ENCODE peak calls at places on chromosomes 1 and 21, in six cellular contexts. One of them, this sample, is unnamed.

GRCh38 chr1:40877681-40878080 is 15.5 kb upstream of the CITED4 start:
- DNase-seq in WTC11: no peak
- DNase-seq in body of pancreas: peak
- DNase-seq in NB4: peak
- DNase-seq in MCF 10A: peak
- DNase-seq in H9: no peak
- DNase-seq in this sample: peak

GRCh38 chr1:63847308-63847910 is 73.6 kb downstream of the ROR1 start:
- DNase-seq in WTC11: no peak
- DNase-seq in body of pancreas: no peak
- DNase-seq in NB4: no peak
- DNase-seq in MCF 10A: no peak
- DNase-seq in H9: no peak
- DNase-seq in this sample: no peak

GRCh38 chr1:223802032-223802431 is 43.7 kb downstream of the TP53BP2 start:
- DNase-seq in WTC11: no peak
- DNase-seq in body of pancreas: no peak
- DNase-seq in NB4: no peak
- DNase-seq in MCF 10A: no peak
- DNase-seq in H9: no peak
- DNase-seq in this sample: no peak

GRCh38 chr1:55988963-55989452 is 590.4 kb downstream of the PLPP3 start:
- DNase-seq in WTC11: no peak
- DNase-seq in body of pancreas: no peak
- DNase-seq in NB4: no peak
- DNase-seq in MCF 10A: no peak
- DNase-seq in H9: no peak
- DNase-seq in this sample: no peak

GRCh38 chr1:75727571-75727970 is 3.1 kb downstream of the ACADM start:
- DNase-seq in WTC11: no peak
- DNase-seq in body of pancreas: no peak
- DNase-seq in NB4: no peak
- DNase-seq in MCF 10A: no peak
- DNase-seq in H9: no peak
- DNase-seq in this sample: no peak

GRCh38 chr21:28884481-28884880 is 108.2 kb downstream of the LTN1 start:
- DNase-seq in WTC11: no peak
- DNase-seq in body of pancreas: no peak
- DNase-seq in NB4: peak
- DNase-seq in MCF 10A: peak
- DNase-seq in H9: no peak
- DNase-seq in this sample: no peak

GRCh38 chr1:214002472-214002871 is 14.7 kb downstream of the PROX1 start:
- DNase-seq in WTC11: no peak
- DNase-seq in body of pancreas: no peak
- DNase-seq in NB4: no peak
- DNase-seq in MCF 10A: peak
- DNase-seq in H9: no peak
- DNase-seq in this sample: no peak

GRCh38 chr1:21775985-21776562 is 6.9 kb downstream of the USP48 start:
- DNase-seq in WTC11: no peak
- DNase-seq in body of pancreas: no peak
- DNase-seq in NB4: no peak
- DNase-seq in MCF 10A: no peak
- DNase-seq in H9: no peak
- DNase-seq in this sample: no peak

GRCh38 chr1:230356869-230357778 is 69.0 kb downstream of the PGBD5 start:
- DNase-seq in WTC11: no peak
- DNase-seq in body of pancreas: no peak
- DNase-seq in NB4: no peak
- DNase-seq in MCF 10A: no peak
- DNase-seq in H9: no peak
- DNase-seq in this sample: no peak
- TF ChIP-seq CTCF in WTC11: no peak
- TF ChIP-seq CTCF in body of pancreas: no peak
- TF ChIP-seq CTCF in NB4: no peak
- TF ChIP-seq CTCF in MCF 10A: no peak
- TF ChIP-seq CTCF in H9: no peak
- TF ChIP-seq CTCF in this sample: no peak

GRCh38 chr1:115705085-115706008 is 63.2 kb downstream of the CASQ2 start:
- DNase-seq in WTC11: no peak
- DNase-seq in body of pancreas: no peak
- DNase-seq in NB4: no peak
- DNase-seq in MCF 10A: no peak
- DNase-seq in H9: no peak
- DNase-seq in this sample: no peak
- TF ChIP-seq CTCF in WTC11: no peak
- TF ChIP-seq CTCF in body of pancreas: no peak
- TF ChIP-seq CTCF in NB4: no peak
- TF ChIP-seq CTCF in MCF 10A: no peak
- TF ChIP-seq CTCF in H9: no peak
- TF ChIP-seq CTCF in this sample: no peak

DNA sequence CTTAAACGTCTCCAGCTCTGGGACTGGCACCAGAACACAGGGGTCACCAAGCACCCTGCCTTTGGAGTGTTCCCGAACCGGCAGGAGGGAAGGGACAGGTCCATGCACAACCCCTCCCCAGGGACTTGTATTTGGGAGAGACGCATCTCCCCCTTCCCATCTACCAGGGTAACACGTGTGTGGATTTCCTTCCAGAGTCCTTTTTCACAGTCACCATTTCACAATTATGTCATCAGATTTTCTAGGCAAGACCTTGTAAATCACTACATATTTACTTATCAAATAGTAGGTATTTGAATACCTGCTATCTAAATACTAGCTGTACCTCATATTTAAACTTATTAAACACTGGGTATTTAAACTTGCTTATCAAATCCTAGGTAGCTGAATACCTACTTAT is 57.4 kb upstream of the AJAP1 start:
- DNase-seq in WTC11: no peak
- DNase-seq in body of pancreas: no peak
- DNase-seq in NB4: no peak
- DNase-seq in MCF 10A: no peak
- DNase-seq in H9: no peak
- DNase-seq in this sample: no peak
- TF ChIP-seq CTCF in WTC11: no peak
- TF ChIP-seq CTCF in body of pancreas: no peak
- TF ChIP-seq CTCF in NB4: no peak
- TF ChIP-seq CTCF in MCF 10A: no peak
- TF ChIP-seq CTCF in H9: no peak
- TF ChIP-seq CTCF in this sample: no peak

GRCh38 chr21:18298228-18298627 is 53.6 kb downstream of the CHODL start:
- DNase-seq in WTC11: peak
- DNase-seq in body of pancreas: no peak
- DNase-seq in NB4: no peak
- DNase-seq in MCF 10A: peak
- DNase-seq in H9: peak
- DNase-seq in this sample: no peak
- TF ChIP-seq CTCF in WTC11: no peak
- TF ChIP-seq CTCF in body of pancreas: no peak
- TF ChIP-seq CTCF in NB4: no peak
- TF ChIP-seq CTCF in MCF 10A: no peak
- TF ChIP-seq CTCF in H9: no peak
- TF ChIP-seq CTCF in this sample: no peak

GRCh38 chr1:179052776-179053175 is 27.1 kb downstream of the FAM20B start:
- DNase-seq in WTC11: no peak
- DNase-seq in body of pancreas: no peak
- DNase-seq in NB4: peak
- DNase-seq in MCF 10A: no peak
- DNase-seq in H9: no peak
- DNase-seq in this sample: no peak

GRCh38 chr1:179059185-179059483 is 22.7 kb upstream of the TOR3A start:
- DNase-seq in WTC11: no peak
- DNase-seq in body of pancreas: no peak
- DNase-seq in NB4: peak
- DNase-seq in MCF 10A: no peak
- DNase-seq in H9: no peak
- DNase-seq in this sample: no peak

GRCh38 chr1:179058343-179059184 is 23.3 kb upstream of the TOR3A start:
- DNase-seq in WTC11: no peak
- DNase-seq in body of pancreas: no peak
- DNase-seq in NB4: no peak
- DNase-seq in MCF 10A: no peak
- DNase-seq in H9: no peak
- DNase-seq in this sample: no peak

GRCh38 chr1:179053486-179053885 is 27.8 kb downstream of the FAM20B start:
- DNase-seq in WTC11: no peak
- DNase-seq in body of pancreas: no peak
- DNase-seq in NB4: no peak
- DNase-seq in MCF 10A: no peak
- DNase-seq in H9: no peak
- DNase-seq in this sample: no peak

DNA sequence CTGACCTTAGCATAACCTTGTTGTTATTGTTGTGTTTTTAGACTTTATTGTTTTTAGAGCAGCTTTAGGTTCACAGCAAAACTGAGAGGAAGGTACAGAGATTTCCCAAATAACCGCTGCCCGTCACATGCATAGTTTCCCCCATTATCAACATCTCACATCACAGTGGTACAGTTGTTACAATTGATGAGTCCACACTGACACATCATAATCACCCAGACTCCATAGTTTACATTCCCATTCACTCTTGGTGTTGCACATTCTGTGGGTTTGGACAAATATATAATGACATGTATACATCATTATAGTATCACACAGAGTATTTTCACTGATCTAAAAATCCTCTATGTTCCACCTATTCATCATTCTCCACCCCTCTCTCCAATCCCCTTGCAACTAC is 25.9 kb upstream of the TOR3A start:
- DNase-seq in WTC11: no peak
- DNase-seq in body of pancreas: no peak
- DNase-seq in NB4: no peak
- DNase-seq in MCF 10A: no peak
- DNase-seq in H9: no peak
- DNase-seq in this sample: no peak
- TF ChIP-seq CTCF in WTC11: no peak
- TF ChIP-seq CTCF in body of pancreas: no peak
- TF ChIP-seq CTCF in NB4: no peak
- TF ChIP-seq CTCF in MCF 10A: no peak
- TF ChIP-seq CTCF in H9: no peak
- TF ChIP-seq CTCF in this sample: no peak

DNA sequence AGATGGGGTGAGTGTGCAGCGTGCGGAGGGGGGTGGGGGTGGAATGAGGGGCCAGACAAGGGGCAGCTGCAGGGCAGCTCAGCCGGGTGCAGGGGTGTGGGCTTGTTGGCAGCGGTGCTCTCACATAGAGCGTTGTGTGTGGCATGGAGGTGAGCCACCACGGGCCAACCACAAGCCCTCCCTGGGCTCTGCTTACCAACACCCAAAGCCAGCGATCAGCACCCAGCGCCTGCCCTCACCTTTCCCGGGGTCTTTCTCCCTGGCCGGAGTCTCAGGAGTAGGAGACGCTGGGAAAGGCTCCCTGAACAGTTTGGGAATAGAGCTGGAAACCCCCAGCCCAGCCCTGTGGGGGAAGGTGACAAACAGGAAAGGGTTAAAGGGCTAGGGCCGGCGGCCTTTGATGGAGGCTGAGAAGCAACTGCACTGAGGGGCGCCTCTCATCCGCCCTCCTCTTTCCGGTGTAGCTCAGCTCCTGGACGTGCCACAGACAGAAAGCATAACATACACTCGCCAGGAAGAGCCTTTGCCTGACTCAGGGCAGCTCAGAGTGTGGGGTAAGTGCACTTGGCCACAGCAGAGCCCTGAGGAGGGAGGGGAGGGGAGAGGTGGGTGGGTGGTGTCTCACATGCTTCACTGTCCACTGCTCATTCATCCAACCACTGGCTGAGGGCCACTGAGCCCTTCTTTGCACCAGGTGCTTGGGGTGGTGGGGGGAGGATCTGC is 577 bp downstream of the IKBKE start:
- DNase-seq in WTC11: peak
- DNase-seq in body of pancreas: peak
- DNase-seq in NB4: peak
- DNase-seq in MCF 10A: peak
- DNase-seq in H9: peak
- DNase-seq in this sample: no peak
- TF ChIP-seq CTCF in WTC11: no peak
- TF ChIP-seq CTCF in body of pancreas: no peak
- TF ChIP-seq CTCF in NB4: no peak
- TF ChIP-seq CTCF in MCF 10A: no peak
- TF ChIP-seq CTCF in H9: no peak
- TF ChIP-seq CTCF in this sample: no peak

GRCh38 chr1:118993712-118994049 is 5.5 kb upstream of the TBX15 start:
- DNase-seq in WTC11: no peak
- DNase-seq in body of pancreas: no peak
- DNase-seq in NB4: no peak
- DNase-seq in MCF 10A: no peak
- DNase-seq in H9: no peak
- DNase-seq in this sample: no peak
- TF ChIP-seq CTCF in WTC11: no peak
- TF ChIP-seq CTCF in body of pancreas: no peak
- TF ChIP-seq CTCF in NB4: no peak
- TF ChIP-seq CTCF in MCF 10A: no peak
- TF ChIP-seq CTCF in H9: no peak
- TF ChIP-seq CTCF in this sample: no peak